ENCODE peak calls at places on chromosomes 7 and 10, in ten cellular contexts. One of them, this sample, is unnamed.

GRCh38 chr7:155700847-155701246 is 56.4 kb downstream of the RBM33 start:
- DNase-seq in C1 segment of cervical spinal cord: no peak
- DNase-seq in epithelial cell of esophagus: no peak
- DNase-seq in upper lobe of right lung: no peak
- DNase-seq in NCI-H2029: no peak
- DNase-seq in Calu3: no peak
- DNase-seq in iPS DF 19.7: no peak
- DNase-seq in amniotic stem cell: no peak
- DNase-seq in kidney: no peak
- DNase-seq in caudate nucleus: no peak
- DNase-seq in this sample: no peak

GRCh38 chr7:109793-110556 is 82.4 kb upstream of the FAM20C start:
- DNase-seq in epithelial cell of esophagus: no peak
- DNase-seq in caudate nucleus: no peak
- DNase-seq in upper lobe of right lung: peak; percentile 60
- DNase-seq in amniotic stem cell: no peak
- DNase-seq in kidney: no peak
- DNase-seq in C1 segment of cervical spinal cord: no peak
- DNase-seq in Calu3: no peak
- DNase-seq in iPS DF 19.7: no peak
- DNase-seq in NCI-H2029: no peak
- DNase-seq in this sample: no peak

GRCh38 chr7:141558544-141559183 is 7.5 kb downstream of the AGK start:
- DNase-seq in Calu3: no peak
- DNase-seq in iPS DF 19.7: no peak
- DNase-seq in amniotic stem cell: no peak
- DNase-seq in C1 segment of cervical spinal cord: no peak
- DNase-seq in upper lobe of right lung: no peak
- DNase-seq in kidney: no peak
- DNase-seq in epithelial cell of esophagus: peak; percentile 21
- DNase-seq in NCI-H2029: peak; percentile 96
- DNase-seq in caudate nucleus: no peak
- DNase-seq in this sample: no peak

GRCh38 chr10:18151491-18151890 is 11.3 kb downstream of the CACNB2 start:
- DNase-seq in kidney: no peak
- DNase-seq in caudate nucleus: no peak
- DNase-seq in amniotic stem cell: no peak
- DNase-seq in iPS DF 19.7: no peak
- DNase-seq in C1 segment of cervical spinal cord: no peak
- DNase-seq in epithelial cell of esophagus: no peak
- DNase-seq in NCI-H2029: no peak
- DNase-seq in Calu3: no peak
- DNase-seq in upper lobe of right lung: no peak
- DNase-seq in this sample: no peak

GRCh38 chr10:97016728-97017473 is 168.9 kb downstream of the SLIT1 start:
- DNase-seq in Calu3: no peak
- DNase-seq in epithelial cell of esophagus: no peak
- DNase-seq in amniotic stem cell: no peak
- DNase-seq in iPS DF 19.7: no peak
- DNase-seq in kidney: no peak
- DNase-seq in NCI-H2029: no peak
- DNase-seq in upper lobe of right lung: no peak
- DNase-seq in C1 segment of cervical spinal cord: no peak
- DNase-seq in caudate nucleus: no peak
- DNase-seq in this sample: no peak

GRCh38 chr7:136074840-136075239 is 97.7 kb upstream of the MTPN start:
- DNase-seq in epithelial cell of esophagus: no peak
- DNase-seq in upper lobe of right lung: no peak
- DNase-seq in caudate nucleus: no peak
- DNase-seq in Calu3: no peak
- DNase-seq in iPS DF 19.7: no peak
- DNase-seq in C1 segment of cervical spinal cord: no peak
- DNase-seq in amniotic stem cell: no peak
- DNase-seq in kidney: no peak
- DNase-seq in NCI-H2029: peak; percentile 77
- DNase-seq in this sample: no peak

GRCh38 chr10:29535778-29536459 is 98.9 kb downstream of the SVIL start:
- DNase-seq in Calu3: peak; percentile 61
- DNase-seq in epithelial cell of esophagus: peak; percentile 34
- DNase-seq in kidney: no peak
- DNase-seq in caudate nucleus: no peak
- DNase-seq in iPS DF 19.7: no peak
- DNase-seq in NCI-H2029: no peak
- DNase-seq in C1 segment of cervical spinal cord: no peak
- DNase-seq in amniotic stem cell: no peak
- DNase-seq in upper lobe of right lung: peak; percentile 72
- DNase-seq in this sample: no peak

GRCh38 chr10:88538038-88538437 is 45.1 kb downstream of the RNLS start:
- DNase-seq in C1 segment of cervical spinal cord: no peak
- DNase-seq in amniotic stem cell: no peak
- DNase-seq in Calu3: no peak
- DNase-seq in iPS DF 19.7: no peak
- DNase-seq in kidney: no peak
- DNase-seq in NCI-H2029: no peak
- DNase-seq in caudate nucleus: no peak
- DNase-seq in upper lobe of right lung: no peak
- DNase-seq in epithelial cell of esophagus: no peak
- DNase-seq in this sample: no peak

GRCh38 chr10:70807566-70807965 is 8.2 kb upstream of the SGPL1 start:
- DNase-seq in Calu3: no peak
- DNase-seq in NCI-H2029: no peak
- DNase-seq in epithelial cell of esophagus: no peak
- DNase-seq in iPS DF 19.7: no peak
- DNase-seq in caudate nucleus: no peak
- DNase-seq in C1 segment of cervical spinal cord: no peak
- DNase-seq in kidney: no peak
- DNase-seq in amniotic stem cell: no peak
- DNase-seq in upper lobe of right lung: no peak
- DNase-seq in this sample: no peak

GRCh38 chr7:92678291-92678920 is 88.2 kb upstream of the FAM133B start:
- DNase-seq in amniotic stem cell: no peak
- DNase-seq in C1 segment of cervical spinal cord: no peak
- DNase-seq in iPS DF 19.7: no peak
- DNase-seq in Calu3: no peak
- DNase-seq in NCI-H2029: no peak
- DNase-seq in kidney: no peak
- DNase-seq in upper lobe of right lung: no peak
- DNase-seq in epithelial cell of esophagus: no peak
- DNase-seq in caudate nucleus: no peak
- DNase-seq in this sample: no peak

GRCh38 chr7:130476287-130477001 is 15.4 kb upstream of the MEST start:
- DNase-seq in epithelial cell of esophagus: no peak
- DNase-seq in Calu3: no peak
- DNase-seq in caudate nucleus: no peak
- DNase-seq in upper lobe of right lung: no peak
- DNase-seq in iPS DF 19.7: no peak
- DNase-seq in amniotic stem cell: no peak
- DNase-seq in C1 segment of cervical spinal cord: no peak
- DNase-seq in kidney: no peak
- DNase-seq in NCI-H2029: no peak
- DNase-seq in this sample: no peak

GRCh38 chr10:63197304-63198092 is 64.4 kb downstream of the NRBF2 start:
- DNase-seq in NCI-H2029: no peak
- DNase-seq in iPS DF 19.7: no peak
- DNase-seq in Calu3: no peak
- DNase-seq in upper lobe of right lung: no peak
- DNase-seq in epithelial cell of esophagus: no peak
- DNase-seq in kidney: no peak
- DNase-seq in amniotic stem cell: peak; percentile 37
- DNase-seq in C1 segment of cervical spinal cord: no peak
- DNase-seq in caudate nucleus: no peak
- DNase-seq in this sample: no peak

GRCh38 chr7:37445800-37446199 is 2.9 kb downstream of the ELMO1 start:
- DNase-seq in iPS DF 19.7: no peak
- DNase-seq in caudate nucleus: no peak
- DNase-seq in NCI-H2029: no peak
- DNase-seq in kidney: no peak
- DNase-seq in amniotic stem cell: no peak
- DNase-seq in C1 segment of cervical spinal cord: no peak
- DNase-seq in Calu3: no peak
- DNase-seq in upper lobe of right lung: no peak
- DNase-seq in epithelial cell of esophagus: no peak
- DNase-seq in this sample: no peak

GRCh38 chr7:94324380-94325120 is 70.1 kb upstream of the COL1A2 start:
- DNase-seq in epithelial cell of esophagus: no peak
- DNase-seq in Calu3: no peak
- DNase-seq in amniotic stem cell: no peak
- DNase-seq in iPS DF 19.7: no peak
- DNase-seq in kidney: no peak
- DNase-seq in upper lobe of right lung: no peak
- DNase-seq in caudate nucleus: no peak
- DNase-seq in C1 segment of cervical spinal cord: no peak
- DNase-seq in NCI-H2029: no peak
- DNase-seq in this sample: no peak

GRCh38 chr7:4072161-4072925 is 609.8 kb upstream of the FOXK1 start:
- DNase-seq in iPS DF 19.7: no peak
- DNase-seq in amniotic stem cell: no peak
- DNase-seq in NCI-H2029: no peak
- DNase-seq in caudate nucleus: no peak
- DNase-seq in epithelial cell of esophagus: no peak
- DNase-seq in kidney: no peak
- DNase-seq in Calu3: no peak
- DNase-seq in upper lobe of right lung: no peak
- DNase-seq in C1 segment of cervical spinal cord: no peak
- DNase-seq in this sample: no peak

GRCh38 chr7:141513720-141514119 is 37.5 kb upstream of the AGK start:
- DNase-seq in NCI-H2029: no peak
- DNase-seq in upper lobe of right lung: no peak
- DNase-seq in C1 segment of cervical spinal cord: no peak
- DNase-seq in caudate nucleus: no peak
- DNase-seq in epithelial cell of esophagus: peak; percentile 23
- DNase-seq in iPS DF 19.7: no peak
- DNase-seq in amniotic stem cell: no peak
- DNase-seq in Calu3: no peak
- DNase-seq in kidney: no peak
- DNase-seq in this sample: no peak

This sample was measured in NT2/D1.